ENCODE peak calls at places on chromosomes 12 and 14, in six cellular contexts. One of them, this sample, is unnamed.

GRCh38 chr12:28051516-28052456 is 79.3 kb upstream of the PTHLH start:
- DNase-seq in activated CD4-positive, alpha-beta T cell treated with anti-CD3 and anti-CD28 coated beads, Interleukin-2, amount 50 U/mL, for 48 hours: no peak
- DNase-seq in GM23248: peak; percentile 60
- DNase-seq in gastrocnemius medialis: no peak
- DNase-seq in mucosa of descending colon: no peak
- DNase-seq in GM04504: no peak
- DNase-seq in this sample: no peak

GRCh38 chr12:62848418-62848817 is 86.5 kb downstream of the PPM1H start:
- DNase-seq in activated CD4-positive, alpha-beta T cell treated with anti-CD3 and anti-CD28 coated beads, Interleukin-2, amount 50 U/mL, for 48 hours: peak; percentile 22
- DNase-seq in GM23248: peak; percentile 74
- DNase-seq in gastrocnemius medialis: no peak
- DNase-seq in mucosa of descending colon: no peak
- DNase-seq in GM04504: peak; percentile 37
- DNase-seq in this sample: no peak

GRCh38 chr14:31505411-31505810 is 17.6 kb upstream of the GPR33 start:
- DNase-seq in activated CD4-positive, alpha-beta T cell treated with anti-CD3 and anti-CD28 coated beads, Interleukin-2, amount 50 U/mL, for 48 hours: no peak
- DNase-seq in GM23248: peak; percentile 64
- DNase-seq in gastrocnemius medialis: no peak
- DNase-seq in mucosa of descending colon: no peak
- DNase-seq in GM04504: peak; percentile 1
- DNase-seq in this sample: no peak

GRCh38 chr12:77325505-77325904 is 260.1 kb upstream of the E2F7 start:
- DNase-seq in activated CD4-positive, alpha-beta T cell treated with anti-CD3 and anti-CD28 coated beads, Interleukin-2, amount 50 U/mL, for 48 hours: no peak
- DNase-seq in GM23248: peak; percentile 38
- DNase-seq in gastrocnemius medialis: no peak
- DNase-seq in mucosa of descending colon: no peak
- DNase-seq in GM04504: no peak
- DNase-seq in this sample: no peak

GRCh38 chr14:101772770-101773169 is 11.3 kb downstream of the PPP2R5C start:
- DNase-seq in activated CD4-positive, alpha-beta T cell treated with anti-CD3 and anti-CD28 coated beads, Interleukin-2, amount 50 U/mL, for 48 hours: no peak
- DNase-seq in GM23248: no peak
- DNase-seq in gastrocnemius medialis: no peak
- DNase-seq in mucosa of descending colon: no peak
- DNase-seq in GM04504: no peak
- DNase-seq in this sample: no peak

GRCh38 chr12:3752096-3752709 is 706 bp downstream of the CRACR2A start:
- DNase-seq in activated CD4-positive, alpha-beta T cell treated with anti-CD3 and anti-CD28 coated beads, Interleukin-2, amount 50 U/mL, for 48 hours: peak; percentile 76
- DNase-seq in GM23248: peak; percentile 46
- DNase-seq in gastrocnemius medialis: peak; percentile 25
- DNase-seq in mucosa of descending colon: peak; percentile 66
- DNase-seq in GM04504: no peak
- DNase-seq in this sample: peak; percentile 17

GRCh38 chr14:74459289-74459946 is 33.4 kb upstream of the SYNDIG1L start:
- DNase-seq in activated CD4-positive, alpha-beta T cell treated with anti-CD3 and anti-CD28 coated beads, Interleukin-2, amount 50 U/mL, for 48 hours: peak; percentile 53
- DNase-seq in GM23248: peak; percentile 93
- DNase-seq in gastrocnemius medialis: peak; percentile 24
- DNase-seq in mucosa of descending colon: peak; percentile 29
- DNase-seq in GM04504: peak; percentile 46
- DNase-seq in this sample: peak; percentile 25

GRCh38 chr12:4118601-4119156 is 154.9 kb upstream of the CCND2 start:
- DNase-seq in activated CD4-positive, alpha-beta T cell treated with anti-CD3 and anti-CD28 coated beads, Interleukin-2, amount 50 U/mL, for 48 hours: peak; percentile 53
- DNase-seq in GM23248: no peak
- DNase-seq in gastrocnemius medialis: no peak
- DNase-seq in mucosa of descending colon: no peak
- DNase-seq in GM04504: no peak
- DNase-seq in this sample: no peak

This sample was measured in tibial nerve.